ENCODE peak calls at places on chromosomes 1 and 21, in four cellular contexts. One of them, this sample, is unnamed. For H3K4me1, the result is how much of the 10 kb centered on the place peaks cover.

GRCh38 chr1:230087034-230087721 is 20.1 kb downstream of the GALNT2 start:
- DNase-seq in left lung: no peak
- DNase-seq in IMR-90: no peak
- DNase-seq in right lobe of liver: no peak
- DNase-seq in this sample: no peak

GRCh38 chr1:3133671-3134070 is 64.7 kb downstream of the PRDM16 start:
- DNase-seq in left lung: no peak
- DNase-seq in IMR-90: no peak
- DNase-seq in right lobe of liver: no peak
- DNase-seq in this sample: no peak

GRCh38 chr21:34670962-34671348 is 2.2 kb downstream of the CLIC6 start:
- DNase-seq in left lung: no peak
- DNase-seq in IMR-90: no peak
- DNase-seq in right lobe of liver: no peak
- DNase-seq in this sample: no peak

GRCh38 chr1:61141288-61142044 is 59.1 kb downstream of the NFIA start:
- DNase-seq in left lung: no peak
- DNase-seq in IMR-90: peak
- DNase-seq in right lobe of liver: no peak
- DNase-seq in this sample: peak

GRCh38 chr21:35159881-35160280 is 110.8 kb upstream of the RUNX1 start:
- DNase-seq in left lung: no peak
- DNase-seq in IMR-90: peak
- DNase-seq in right lobe of liver: no peak
- DNase-seq in this sample: no peak

GRCh38 chr1:61853545-61853944 is 111.3 kb downstream of the PATJ start:
- DNase-seq in left lung: no peak
- DNase-seq in IMR-90: peak
- DNase-seq in right lobe of liver: no peak
- DNase-seq in this sample: no peak

GRCh38 chr1:209650454-209650853 is 1.8 kb downstream of the LAMB3 start:
- DNase-seq in left lung: no peak
- DNase-seq in IMR-90: no peak
- DNase-seq in right lobe of liver: no peak
- DNase-seq in this sample: peak

GRCh38 chr1:94324168-94324544 is 86.8 kb upstream of the ARHGAP29 start:
- DNase-seq in left lung: no peak
- DNase-seq in IMR-90: peak
- DNase-seq in right lobe of liver: no peak
- DNase-seq in this sample: no peak

GRCh38 chr1:200767326-200767725 is 28.6 kb downstream of the CAMSAP2 start:
- DNase-seq in left lung: no peak
- DNase-seq in IMR-90: peak
- DNase-seq in right lobe of liver: no peak
- DNase-seq in this sample: no peak

GRCh38 chr1:117613969-117614865 is 8.4 kb downstream of the TENT5C start:
- DNase-seq in left lung: no peak
- DNase-seq in IMR-90: no peak
- DNase-seq in right lobe of liver: no peak
- DNase-seq in this sample: no peak

GRCh38 chr1:112083487-112083886 is 94.0 kb upstream of the KCND3 start:
- DNase-seq in left lung: no peak
- DNase-seq in IMR-90: peak
- DNase-seq in right lobe of liver: no peak
- DNase-seq in this sample: no peak

GRCh38 chr1:85319488-85319887 is 43.1 kb upstream of the BCL10 start:
- DNase-seq in left lung: no peak
- DNase-seq in IMR-90: no peak
- DNase-seq in right lobe of liver: no peak
- DNase-seq in this sample: no peak

GRCh38 chr1:154155282-154155681 is 409 bp upstream of the NUP210L start:
- DNase-seq in left lung: no peak
- DNase-seq in IMR-90: peak
- DNase-seq in right lobe of liver: no peak
- DNase-seq in this sample: no peak

GRCh38 chr1:147341246-147341645 is 98.8 kb downstream of the CHD1L start:
- DNase-seq in left lung: no peak
- DNase-seq in IMR-90: no peak
- DNase-seq in right lobe of liver: no peak
- DNase-seq in this sample: no peak

GRCh38 chr1:3425486-3426215 is 28.8 kb upstream of the ARHGEF16 start:
- DNase-seq in left lung: peak
- DNase-seq in IMR-90: no peak
- DNase-seq in right lobe of liver: no peak
- DNase-seq in this sample: no peak

GRCh38 chr21:25818156-25818950 is 83.6 kb downstream of the GABPA start:
- DNase-seq in left lung: no peak
- DNase-seq in IMR-90: no peak
- DNase-seq in right lobe of liver: no peak
- DNase-seq in this sample: no peak

GRCh38 chr1:25906644-25907300 is 553 bp upstream of the STMN1 start:
- DNase-seq in left lung: peak
- DNase-seq in IMR-90: no peak
- DNase-seq in right lobe of liver: no peak
- DNase-seq in this sample: no peak

GRCh38 chr1:37793773-37794371 is at the start of gene MANEAL:
- DNase-seq in left lung: peak
- DNase-seq in IMR-90: peak
- DNase-seq in right lobe of liver: no peak
- DNase-seq in this sample: peak

GRCh38 chr1:203799157-203799556 is 3.7 kb downstream of the ZBED6 start:
- DNase-seq in left lung: no peak
- DNase-seq in IMR-90: no peak
- DNase-seq in right lobe of liver: no peak
- DNase-seq in this sample: no peak

GRCh38 chr1:207752456-207753132 is 740 bp downstream of the CD46 start:
- DNase-seq in left lung: peak
- DNase-seq in IMR-90: peak
- DNase-seq in right lobe of liver: peak
- DNase-seq in this sample: peak

GRCh38 chr1:109890115-109890953 is 20.3 kb upstream of the CSF1 start:
- DNase-seq in left lung: no peak
- DNase-seq in IMR-90: no peak
- DNase-seq in right lobe of liver: no peak
- DNase-seq in this sample: no peak

GRCh38 chr1:30449428-30450147 is 273.8 kb downstream of the MATN1 start:
- DNase-seq in left lung: no peak
- DNase-seq in IMR-90: no peak
- DNase-seq in right lobe of liver: no peak
- DNase-seq in this sample: no peak

GRCh38 chr1:203593723-203594122 is 32.9 kb upstream of the ATP2B4 start:
- DNase-seq in left lung: peak
- DNase-seq in IMR-90: peak
- DNase-seq in right lobe of liver: no peak
- DNase-seq in this sample: peak

GRCh38 chr21:38266732-38267131 is 9.9 kb downstream of the KCNJ15 start:
- DNase-seq in left lung: no peak
- DNase-seq in IMR-90: peak
- DNase-seq in right lobe of liver: no peak
- DNase-seq in this sample: no peak

GRCh38 chr1:34645919-34646318 is 108.9 kb upstream of the GJB5 start:
- DNase-seq in left lung: no peak
- DNase-seq in IMR-90: no peak
- DNase-seq in right lobe of liver: no peak
- DNase-seq in this sample: no peak

GRCh38 chr1:176440176-176440575 is 22.8 kb upstream of the PAPPA2 start:
- DNase-seq in left lung: no peak
- DNase-seq in IMR-90: no peak
- DNase-seq in right lobe of liver: no peak
- DNase-seq in this sample: no peak

DNA sequence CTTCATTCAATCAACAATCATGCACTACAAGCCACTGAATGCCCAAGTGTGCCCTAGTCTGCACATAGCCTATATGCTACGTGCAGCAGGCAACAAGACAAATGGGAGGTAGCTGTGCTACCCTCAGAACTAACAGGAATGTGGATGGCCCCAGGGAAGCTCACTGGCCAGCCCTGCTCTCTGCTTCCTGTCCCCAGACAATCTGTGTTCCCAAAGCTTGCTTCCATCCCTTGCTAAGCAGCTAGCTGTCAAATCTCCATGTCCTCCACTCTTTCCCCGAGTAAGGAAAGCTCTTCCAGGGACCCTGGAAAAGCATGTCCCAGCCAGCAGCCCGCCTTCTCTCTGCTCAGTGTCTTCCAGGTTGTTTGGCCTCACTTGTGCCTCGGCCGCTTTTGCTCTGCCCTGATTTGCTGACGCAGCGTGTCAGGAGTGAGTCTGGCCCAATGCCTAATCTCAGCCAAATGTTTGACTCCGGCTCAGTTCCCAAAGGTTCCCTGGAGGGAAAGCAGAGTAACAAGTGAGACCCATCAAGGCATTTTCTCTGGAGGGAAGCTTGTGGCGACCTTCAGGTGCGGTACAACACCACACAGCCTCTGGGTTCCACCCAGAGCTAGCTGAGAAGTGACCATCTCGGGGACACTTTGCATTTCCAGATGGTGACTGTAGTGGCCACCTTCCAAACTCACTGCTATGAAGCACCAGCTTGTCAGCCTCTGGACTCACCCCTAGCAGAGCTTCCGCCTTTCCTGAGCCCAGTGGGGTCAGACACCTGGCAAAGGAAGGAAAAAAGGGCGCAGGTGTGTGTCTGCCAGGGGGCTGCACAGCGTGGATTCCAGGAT is 243.4 kb downstream of the RHOU start:
- DNase-seq in left lung: no peak
- DNase-seq in IMR-90: no peak
- DNase-seq in right lobe of liver: peak
- DNase-seq in this sample: no peak
- TF ChIP-seq CTCF in left lung: no peak
- TF ChIP-seq CTCF in IMR-90: no peak
- TF ChIP-seq CTCF in right lobe of liver: no peak
- TF ChIP-seq CTCF in this sample: no peak

DNA sequence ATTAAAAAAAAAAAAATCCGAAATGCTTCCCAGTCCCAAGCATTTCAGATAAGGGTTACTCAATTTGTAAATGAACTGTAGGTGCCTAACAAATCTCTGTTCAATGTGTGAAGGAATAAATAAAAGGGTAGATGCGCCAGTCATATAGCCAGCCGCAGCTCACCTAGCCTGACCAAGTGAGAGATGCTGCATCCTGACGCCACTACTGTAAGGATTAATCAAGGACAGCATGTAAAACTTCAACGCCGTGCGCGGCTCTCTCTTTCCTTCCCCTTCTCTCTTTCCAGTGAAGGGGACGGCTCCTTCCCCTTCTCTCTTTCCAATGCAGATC is 441 bp downstream of the PPT1 start:
- DNase-seq in left lung: no peak
- DNase-seq in IMR-90: no peak
- DNase-seq in right lobe of liver: no peak
- DNase-seq in this sample: no peak
- H3K4me3 ChIP-seq in left lung: peak
- H3K4me3 ChIP-seq in IMR-90: peak
- H3K4me3 ChIP-seq in right lobe of liver: peak
- H3K4me3 ChIP-seq in this sample: peak

DNA sequence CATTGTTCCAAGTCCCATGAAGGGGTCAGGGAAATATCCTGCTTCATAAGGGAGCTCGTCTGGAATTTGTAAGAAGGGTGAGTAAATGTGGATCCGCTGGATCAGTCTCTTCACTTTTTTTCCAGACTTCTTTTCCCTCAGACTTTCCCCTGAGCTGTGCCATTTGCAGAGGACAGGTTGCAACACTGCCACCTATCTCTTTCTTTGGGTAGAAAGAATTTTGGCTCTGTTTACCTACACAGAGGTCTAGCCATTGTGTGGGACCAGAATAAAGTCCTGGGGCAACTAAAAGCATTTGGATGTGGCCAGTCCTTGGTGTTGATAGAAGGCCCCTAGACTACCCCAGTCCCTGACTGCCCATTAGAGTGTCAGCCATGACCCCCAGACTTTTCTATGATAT is 1146.7 kb upstream of the PRMT6 start:
- DNase-seq in left lung: no peak
- DNase-seq in IMR-90: no peak
- DNase-seq in right lobe of liver: no peak
- DNase-seq in this sample: no peak
- H3K4me1 ChIP-seq in left lung: under half
- H3K4me1 ChIP-seq in IMR-90: under half
- H3K4me1 ChIP-seq in right lobe of liver: under half
- H3K4me1 ChIP-seq in this sample: under half

GRCh38 chr1:172533511-172534116 is 664 bp downstream of the SUCO start:
- DNase-seq in left lung: no peak
- DNase-seq in IMR-90: peak
- DNase-seq in right lobe of liver: no peak
- DNase-seq in this sample: peak

GRCh38 chr1:172531412-172531811 is 1.5 kb upstream of the SUCO start:
- DNase-seq in left lung: no peak
- DNase-seq in IMR-90: no peak
- DNase-seq in right lobe of liver: no peak
- DNase-seq in this sample: no peak

GRCh38 chr1:172531846-172532699 is 877 bp upstream of the SUCO start:
- DNase-seq in left lung: peak
- DNase-seq in IMR-90: peak
- DNase-seq in right lobe of liver: peak
- DNase-seq in this sample: peak

GRCh38 chr1:172530000-172530399 is 3.0 kb upstream of the SUCO start:
- DNase-seq in left lung: no peak
- DNase-seq in IMR-90: no peak
- DNase-seq in right lobe of liver: no peak
- DNase-seq in this sample: no peak

GRCh38 chr1:172532700-172533510 is at the start of gene SUCO:
- DNase-seq in left lung: peak
- DNase-seq in IMR-90: peak
- DNase-seq in right lobe of liver: peak
- DNase-seq in this sample: peak
- TF ChIP-seq CTCF in left lung: peak
- TF ChIP-seq CTCF in IMR-90: no peak
- TF ChIP-seq CTCF in right lobe of liver: no peak
- TF ChIP-seq CTCF in this sample: no peak

DNA sequence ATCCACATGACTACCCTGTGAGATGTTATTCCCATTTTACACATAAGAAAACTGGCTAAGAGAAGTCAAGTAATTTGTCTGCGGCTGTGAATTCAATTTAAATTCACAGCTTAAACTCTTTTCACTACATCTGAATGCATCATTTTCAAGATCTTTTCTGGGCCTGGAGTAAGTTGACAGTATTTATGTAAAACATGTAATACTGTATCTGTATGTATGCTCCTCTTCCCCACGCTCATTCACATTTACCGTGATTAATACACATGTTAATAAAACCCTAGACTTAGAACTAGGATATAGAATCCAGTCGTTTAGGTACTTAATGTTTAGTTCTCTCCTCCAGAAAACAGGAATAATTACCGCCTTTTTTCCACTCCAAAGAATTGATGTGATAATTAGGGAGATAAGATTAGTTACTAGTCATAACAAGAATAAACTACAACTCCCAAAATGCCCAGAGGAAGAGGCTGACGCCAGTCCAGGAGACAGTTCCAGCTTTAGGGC is 442 bp upstream of the PPP1R12B start:
- DNase-seq in left lung: no peak
- DNase-seq in IMR-90: no peak
- DNase-seq in right lobe of liver: no peak
- DNase-seq in this sample: no peak
- H3K4me3 ChIP-seq in left lung: no peak
- H3K4me3 ChIP-seq in IMR-90: no peak
- H3K4me3 ChIP-seq in right lobe of liver: no peak
- H3K4me3 ChIP-seq in this sample: peak